ENCODE peak calls at places on chromosomes 7 and 10, in four cellular contexts. One of them, this sample, is unnamed.

GRCh38 chr7:43700646-43701501 is 28.4 kb downstream of the COA1 start:
- DNase-seq in OCI-LY7: no peak
- DNase-seq in transverse colon: no peak
- DNase-seq in Caco-2: no peak
- DNase-seq in this sample: no peak

GRCh38 chr7:2074694-2075093 is 158.1 kb downstream of the MAD1L1 start:
- DNase-seq in OCI-LY7: no peak
- DNase-seq in transverse colon: no peak
- DNase-seq in Caco-2: no peak
- DNase-seq in this sample: no peak

GRCh38 chr10:97250952-97251351 is 41.5 kb downstream of the ARHGAP19 start:
- DNase-seq in OCI-LY7: no peak
- DNase-seq in transverse colon: no peak
- DNase-seq in Caco-2: no peak
- DNase-seq in this sample: no peak

GRCh38 chr10:65566906-65567305 is 1358.9 kb upstream of the LRRTM3 start:
- DNase-seq in OCI-LY7: no peak
- DNase-seq in transverse colon: no peak
- DNase-seq in Caco-2: no peak
- DNase-seq in this sample: no peak

GRCh38 chr7:158975526-158976467 is 119.4 kb downstream of the DYNC2I1 start:
- DNase-seq in OCI-LY7: no peak
- DNase-seq in transverse colon: peak
- DNase-seq in Caco-2: no peak
- DNase-seq in this sample: no peak

GRCh38 chr7:158085741-158086695 is 501.6 kb downstream of the PTPRN2 start:
- DNase-seq in OCI-LY7: no peak
- DNase-seq in transverse colon: no peak
- DNase-seq in Caco-2: peak
- DNase-seq in this sample: no peak

GRCh38 chr7:94436018-94436604 is 41.4 kb downstream of the COL1A2 start:
- DNase-seq in OCI-LY7: peak
- DNase-seq in transverse colon: peak
- DNase-seq in Caco-2: peak
- DNase-seq in this sample: peak

GRCh38 chr7:74092964-74093339 is 9.3 kb downstream of the LIMK1 start:
- DNase-seq in OCI-LY7: peak
- DNase-seq in transverse colon: peak
- DNase-seq in Caco-2: no peak
- DNase-seq in this sample: no peak

GRCh38 chr10:98919899-98920298 is 315.8 kb downstream of the HPSE2 start:
- DNase-seq in OCI-LY7: no peak
- DNase-seq in transverse colon: no peak
- DNase-seq in Caco-2: no peak
- DNase-seq in this sample: no peak

GRCh38 chr10:93947055-93947454 is 46.7 kb upstream of the PLCE1 start:
- DNase-seq in OCI-LY7: no peak
- DNase-seq in transverse colon: no peak
- DNase-seq in Caco-2: no peak
- DNase-seq in this sample: no peak

GRCh38 chr7:69787736-69788431 is 189.6 kb downstream of the AUTS2 start:
- DNase-seq in OCI-LY7: no peak
- DNase-seq in transverse colon: no peak
- DNase-seq in Caco-2: no peak
- DNase-seq in this sample: no peak

GRCh38 chr7:75572814-75573213 is 80.7 kb downstream of the SPDYE5 start:
- DNase-seq in OCI-LY7: no peak
- DNase-seq in transverse colon: no peak
- DNase-seq in Caco-2: no peak
- DNase-seq in this sample: no peak

GRCh38 chr10:21300546-21300945 is 224.9 kb downstream of the SKIDA1 start:
- DNase-seq in OCI-LY7: no peak
- DNase-seq in transverse colon: no peak
- DNase-seq in Caco-2: no peak
- DNase-seq in this sample: no peak

GRCh38 chr10:78630944-78631838 is 437.6 kb upstream of the ZMIZ1 start:
- DNase-seq in OCI-LY7: no peak
- DNase-seq in transverse colon: no peak
- DNase-seq in Caco-2: no peak
- DNase-seq in this sample: no peak

GRCh38 chr10:31062856-31063255 is 31.2 kb upstream of the ZNF438 start:
- DNase-seq in OCI-LY7: no peak
- DNase-seq in transverse colon: no peak
- DNase-seq in Caco-2: no peak
- DNase-seq in this sample: no peak

GRCh38 chr7:128833148-128833938 is 3.1 kb downstream of the FLNC start:
- DNase-seq in OCI-LY7: no peak
- DNase-seq in transverse colon: peak
- DNase-seq in Caco-2: no peak
- DNase-seq in this sample: no peak

GRCh38 chr7:7164590-7164989 is 17.8 kb upstream of the C1GALT1 start:
- DNase-seq in OCI-LY7: no peak
- DNase-seq in transverse colon: no peak
- DNase-seq in Caco-2: no peak
- DNase-seq in this sample: no peak

GRCh38 chr10:118823256-118823907 is 68.6 kb upstream of the CACUL1 start:
- DNase-seq in OCI-LY7: no peak
- DNase-seq in transverse colon: no peak
- DNase-seq in Caco-2: no peak
- DNase-seq in this sample: no peak

GRCh38 chr10:120732067-120732466 is 119.1 kb upstream of the WDR11 start:
- DNase-seq in OCI-LY7: no peak
- DNase-seq in transverse colon: no peak
- DNase-seq in Caco-2: no peak
- DNase-seq in this sample: peak

GRCh38 chr7:938546-939185 is 15.8 kb downstream of the ADAP1 start:
- DNase-seq in OCI-LY7: no peak
- DNase-seq in transverse colon: peak
- DNase-seq in Caco-2: no peak
- DNase-seq in this sample: no peak

GRCh38 chr10:11602919-11603523 is 8.4 kb downstream of the USP6NL start:
- DNase-seq in OCI-LY7: no peak
- DNase-seq in transverse colon: no peak
- DNase-seq in Caco-2: no peak
- DNase-seq in this sample: no peak

GRCh38 chr10:28914721-28915120 is 237.4 kb downstream of the BAMBI start:
- DNase-seq in OCI-LY7: no peak
- DNase-seq in transverse colon: no peak
- DNase-seq in Caco-2: no peak
- DNase-seq in this sample: no peak

GRCh38 chr7:131087756-131088658 is 239.7 kb upstream of the MKLN1 start:
- DNase-seq in OCI-LY7: no peak
- DNase-seq in transverse colon: no peak
- DNase-seq in Caco-2: no peak
- DNase-seq in this sample: no peak

GRCh38 chr7:27946351-27946750 is 206.4 kb downstream of the TAX1BP1 start:
- DNase-seq in OCI-LY7: no peak
- DNase-seq in transverse colon: no peak
- DNase-seq in Caco-2: no peak
- DNase-seq in this sample: no peak

GRCh38 chr7:132183822-132184380 is 392.4 kb downstream of the PLXNA4 start:
- DNase-seq in OCI-LY7: no peak
- DNase-seq in transverse colon: no peak
- DNase-seq in Caco-2: no peak
- DNase-seq in this sample: no peak

GRCh38 chr10:34116220-34116623 is 698.9 kb downstream of the PARD3 start:
- DNase-seq in OCI-LY7: no peak
- DNase-seq in transverse colon: no peak
- DNase-seq in Caco-2: no peak
- DNase-seq in this sample: no peak

GRCh38 chr10:60604356-60604755 is 173.9 kb upstream of the CDK1 start:
- DNase-seq in OCI-LY7: no peak
- DNase-seq in transverse colon: no peak
- DNase-seq in Caco-2: no peak
- DNase-seq in this sample: no peak

GRCh38 chr7:90701771-90702170 is 105.7 kb downstream of the CDK14 start:
- DNase-seq in OCI-LY7: no peak
- DNase-seq in transverse colon: no peak
- DNase-seq in Caco-2: no peak
- DNase-seq in this sample: no peak

GRCh38 chr7:140035400-140036223 is 27.1 kb downstream of the PARP12 start:
- DNase-seq in OCI-LY7: no peak
- DNase-seq in transverse colon: no peak
- DNase-seq in Caco-2: no peak
- DNase-seq in this sample: no peak

GRCh38 chr10:110498087-110498981 is 627 bp downstream of the DUSP5 start:
- DNase-seq in OCI-LY7: peak
- DNase-seq in transverse colon: peak
- DNase-seq in Caco-2: peak
- DNase-seq in this sample: no peak

GRCh38 chr10:5692476-5693358 is 8.1 kb downstream of the TASOR2 start:
- DNase-seq in OCI-LY7: peak
- DNase-seq in transverse colon: peak
- DNase-seq in Caco-2: no peak
- DNase-seq in this sample: no peak

GRCh38 chr7:116524609-116525297 is at the start of gene CAV1:
- DNase-seq in OCI-LY7: no peak
- DNase-seq in transverse colon: peak
- DNase-seq in Caco-2: peak
- DNase-seq in this sample: no peak

GRCh38 chr7:132218876-132219275 is 357.4 kb downstream of the PLXNA4 start:
- DNase-seq in OCI-LY7: no peak
- DNase-seq in transverse colon: no peak
- DNase-seq in Caco-2: peak
- DNase-seq in this sample: no peak

GRCh38 chr10:79904671-79905321 is 44.1 kb downstream of the SFTPD start:
- DNase-seq in OCI-LY7: no peak
- DNase-seq in transverse colon: peak
- DNase-seq in Caco-2: no peak
- DNase-seq in this sample: no peak

DNA sequence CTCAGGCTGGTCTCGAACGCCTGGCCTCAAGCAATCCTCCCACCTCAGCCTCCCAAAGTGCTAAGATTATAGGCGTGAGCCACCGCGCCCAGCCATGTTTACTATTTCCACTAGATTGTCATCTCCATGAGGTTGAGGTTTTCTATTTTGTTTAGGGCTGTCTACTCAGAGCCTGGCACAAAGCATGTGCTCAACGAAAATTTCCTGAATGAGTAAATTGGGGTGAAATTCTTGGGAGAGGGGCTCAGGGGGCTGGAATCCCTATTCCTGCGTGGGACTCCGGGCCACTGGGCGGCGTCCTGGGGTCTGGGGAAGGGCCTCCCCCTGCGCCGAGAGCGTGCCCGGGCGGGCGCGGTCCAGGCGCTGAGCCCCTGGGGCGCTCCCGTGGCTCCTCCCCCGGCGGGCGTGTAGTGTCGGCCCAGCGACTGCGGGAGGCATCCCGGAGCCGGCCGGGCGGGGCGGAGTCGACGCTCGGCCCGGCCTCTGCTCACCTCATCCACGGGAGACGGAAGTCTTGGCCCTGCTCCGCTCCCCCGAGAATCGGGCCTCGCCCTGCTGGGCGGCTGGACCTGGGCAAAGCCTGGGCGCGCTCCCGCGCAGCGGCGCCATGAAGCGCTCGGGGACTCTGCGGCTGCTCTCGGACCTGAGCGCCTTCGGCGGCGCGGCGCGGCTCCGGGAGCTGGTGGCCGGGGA is at the start of gene HPS6:
- DNase-seq in OCI-LY7: peak
- DNase-seq in transverse colon: peak
- DNase-seq in Caco-2: peak
- DNase-seq in this sample: no peak
- TF ChIP-seq CTCF in OCI-LY7: peak
- TF ChIP-seq CTCF in transverse colon: no peak
- TF ChIP-seq CTCF in Caco-2: peak
- TF ChIP-seq CTCF in this sample: no peak

GRCh38 chr10:124091646-124092269 is 1.6 kb downstream of the CHST15 start:
- DNase-seq in OCI-LY7: peak
- DNase-seq in transverse colon: peak
- DNase-seq in Caco-2: no peak
- DNase-seq in this sample: no peak

GRCh38 chr10:124090630-124091209 is 2.7 kb downstream of the CHST15 start:
- DNase-seq in OCI-LY7: no peak
- DNase-seq in transverse colon: no peak
- DNase-seq in Caco-2: no peak
- DNase-seq in this sample: no peak

GRCh38 chr10:124093076-124093773 is at the start of gene CHST15:
- DNase-seq in OCI-LY7: peak
- DNase-seq in transverse colon: peak
- DNase-seq in Caco-2: peak
- DNase-seq in this sample: peak

GRCh38 chr10:124094419-124094785 is 1.0 kb upstream of the CHST15 start:
- DNase-seq in OCI-LY7: no peak
- DNase-seq in transverse colon: peak
- DNase-seq in Caco-2: no peak
- DNase-seq in this sample: no peak

GRCh38 chr10:124092270-124093075 is 925 bp downstream of the CHST15 start:
- DNase-seq in OCI-LY7: peak
- DNase-seq in transverse colon: peak
- DNase-seq in Caco-2: peak
- DNase-seq in this sample: no peak
- TF ChIP-seq CTCF in OCI-LY7: peak
- TF ChIP-seq CTCF in transverse colon: no peak
- TF ChIP-seq CTCF in Caco-2: peak
- TF ChIP-seq CTCF in this sample: peak

GRCh38 chr10:73819513-73820093 is 8.2 kb upstream of the NDST2 start:
- DNase-seq in OCI-LY7: no peak
- DNase-seq in transverse colon: peak
- DNase-seq in Caco-2: no peak
- DNase-seq in this sample: no peak
- TF ChIP-seq CTCF in OCI-LY7: no peak
- TF ChIP-seq CTCF in transverse colon: no peak
- TF ChIP-seq CTCF in Caco-2: no peak
- TF ChIP-seq CTCF in this sample: peak

DNA sequence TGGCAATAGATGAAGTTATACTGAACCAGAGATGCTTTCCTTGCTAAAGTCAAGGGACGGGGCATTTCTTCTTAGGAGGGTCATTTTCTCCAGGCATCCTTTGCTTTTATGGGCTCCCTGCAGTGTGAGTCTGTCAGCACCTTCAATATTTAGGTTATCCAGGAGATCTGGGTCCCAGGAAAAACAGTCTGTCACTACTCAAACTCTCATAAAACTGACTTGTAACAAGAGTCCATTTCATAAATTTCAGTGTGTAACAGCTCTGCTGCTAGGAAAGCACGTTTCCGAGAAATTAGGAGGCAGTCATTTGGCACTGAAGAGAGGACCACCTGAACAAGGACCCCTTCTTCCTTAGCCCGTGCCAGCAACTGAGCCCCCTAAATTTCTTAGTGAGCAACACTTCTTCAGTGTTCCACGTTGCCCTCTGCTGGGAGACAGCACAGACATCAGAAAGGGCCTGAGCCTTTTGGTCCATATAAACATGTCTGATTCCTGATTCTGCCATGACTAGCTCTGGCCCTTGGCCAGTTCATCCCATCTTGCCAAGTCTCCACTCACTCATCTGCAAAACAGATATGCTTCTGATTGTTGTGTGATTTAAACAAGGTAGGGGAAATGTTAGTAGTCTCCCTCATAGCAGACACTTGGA is 7.2 kb downstream of the GCC1 start:
- DNase-seq in OCI-LY7: no peak
- DNase-seq in transverse colon: no peak
- DNase-seq in Caco-2: no peak
- DNase-seq in this sample: no peak
- TF ChIP-seq CTCF in OCI-LY7: peak
- TF ChIP-seq CTCF in transverse colon: no peak
- TF ChIP-seq CTCF in Caco-2: peak
- TF ChIP-seq CTCF in this sample: peak